ENCODE peak calls at places on chromosomes 16 and 17, in five cellular contexts. G is hippocampal formation, B is midbrain, Z is NCI-H460, T is lung. L is an unnamed sample.
A peak's percentile ranks its signal among the peaks of the same experiment; 100 is the strongest.

GRCh38 chr17:75047398-75048098 is 523 bp downstream of the KCTD2 start:
- DNase-seq in T (no peak), B (no peak), Z (no peak), G (no peak), L (no peak)

GRCh38 chr16:29784901-29785500 is 5.5 kb upstream of the KIF22 start:
- DNase-seq in T (peak; percentile 68), Z (no peak), B (peak; percentile 22), G (no peak), L (no peak)

GRCh38 chr17:63498621-63499195 is 21.8 kb downstream of the ACE start:
- DNase-seq in G (no peak), T (no peak), Z (no peak), B (no peak), L (no peak)

GRCh38 chr17:14305785-14306496 is 5.1 kb downstream of the HS3ST3B1 start:
- DNase-seq in T (no peak), B (no peak), G (no peak), Z (no peak), L (no peak)

GRCh38 chr16:9094008-9094846 is 2.8 kb downstream of the HAPSTR1 start:
- DNase-seq in Z (no peak), G (no peak), T (peak; percentile 5), B (no peak), L (no peak)

GRCh38 chr17:651596-651995 is 63.0 kb downstream of the VPS53 start:
- DNase-seq in Z (no peak), T (no peak), B (no peak), G (no peak), L (no peak)

GRCh38 chr17:12744298-12744697 is 45.0 kb upstream of the ARHGAP44 start:
- DNase-seq in B (no peak), Z (no peak), T (no peak), G (no peak), L (no peak)

GRCh38 chr17:66152756-66153155 is 39.2 kb downstream of the CEP112 start:
- DNase-seq in B (no peak), Z (no peak), T (no peak), G (no peak), L (no peak)

GRCh38 chr17:48605409-48605864 is 651 bp upstream of the HOXB6 start:
- DNase-seq in B (no peak), T (no peak), G (no peak), Z (no peak), L (no peak)

GRCh38 chr16:24689128-24689527 is 40.3 kb upstream of the TNRC6A start:
- DNase-seq in T (no peak), Z (peak; percentile 59), B (peak; percentile 57), G (no peak), L (peak; percentile 26)

GRCh38 chr16:66798162-66798561 is 3.2 kb downstream of the TERB1 start:
- DNase-seq in B (no peak), Z (no peak), G (no peak), T (no peak), L (no peak)

GRCh38 chr16:14486520-14487303 is 143.3 kb downstream of the PARN start:
- DNase-seq in G (peak; percentile 85), B (peak; percentile 87), Z (peak; percentile 86), T (peak; percentile 83), L (peak; percentile 51)

GRCh38 chr16:17499223-17499902 is 28.6 kb upstream of the XYLT1 start:
- DNase-seq in B (no peak), Z (no peak), T (no peak), G (no peak), L (no peak)

GRCh38 chr17:57861737-57862409 is 12.0 kb upstream of the MRPS23 start:
- DNase-seq in B (no peak), Z (no peak), T (peak; percentile 66), G (no peak), L (no peak)

GRCh38 chr17:37813753-37814152 is 68.9 kb upstream of the HNF1B start:
- DNase-seq in Z (no peak), B (no peak), T (no peak), G (no peak), L (no peak)

GRCh38 chr17:49110504-49110903 is 22.1 kb upstream of the B4GALNT2 start:
- DNase-seq in Z (no peak), G (no peak), T (no peak), B (no peak), L (no peak)

GRCh38 chr16:1208239-1208830 is 16.7 kb downstream of the TPSG1 start:
- DNase-seq in B (no peak), T (no peak), G (no peak), Z (no peak), L (no peak)

GRCh38 chr17:43211480-43212402 is at the start of gene TMEM106A:
- DNase-seq in Z (peak; percentile 67), G (peak; percentile 7), T (peak; percentile 80), B (peak; percentile 32), L (peak; percentile 8)